ENCODE peak calls at places on chromosome 1, in five cellular contexts. O, Z, G, U and B are unnamed samples.

GRCh38 chr1:170198090-170198489 is 52.3 kb downstream of the NTMT2 start:
- DNase-seq in O (no peak), Z (no peak), G (no peak), U (no peak), B (no peak)

GRCh38 chr1:210738256-210738655 is 395.7 kb downstream of the KCNH1 start:
- DNase-seq in O (no peak), Z (no peak), G (no peak), U (no peak), B (no peak)

GRCh38 chr1:163035791-163036249 is 33.3 kb upstream of the RGS4 start:
- DNase-seq in O (peak; percentile 73), Z (peak; percentile 98), G (peak; percentile 96), U (no peak), B (peak; percentile 19)

GRCh38 chr1:168609133-168609715 is 32.8 kb downstream of the XCL1 start:
- DNase-seq in O (no peak), Z (no peak), G (peak; percentile 5), U (no peak), B (peak; percentile 70)

GRCh38 chr1:96360036-96360795 is 361.4 kb upstream of the PTBP2 start:
- DNase-seq in O (no peak), Z (peak; percentile 37), G (peak; percentile 64), U (no peak), B (peak; percentile 9)

GRCh38 chr1:36565576-36566501 is 83.1 kb upstream of the CSF3R start:
- DNase-seq in O (no peak), Z (no peak), G (no peak), U (no peak), B (no peak)

GRCh38 chr1:58649555-58649954 is 50.3 kb downstream of the MYSM1 start:
- DNase-seq in O (no peak), Z (no peak), G (no peak), U (no peak), B (no peak)

GRCh38 chr1:200258447-200259375 is 151.1 kb downstream of the ZNF281 start:
- DNase-seq in O (peak; percentile 49), Z (peak; percentile 9), G (peak; percentile 21), U (peak; percentile 52), B (peak; percentile 54)

GRCh38 chr1:222099746-222100145 is 357.9 kb upstream of the DUSP10 start:
- DNase-seq in O (no peak), Z (no peak), G (no peak), U (peak; percentile 3), B (no peak)

GRCh38 chr1:12461764-12462163 is 156.2 kb downstream of the DHRS3 start:
- DNase-seq in O (peak; percentile 44), Z (no peak), G (no peak), U (no peak), B (no peak)

GRCh38 chr1:3196577-3197245 is 127.7 kb downstream of the PRDM16 start:
- DNase-seq in O (no peak), Z (no peak), G (no peak), U (no peak), B (no peak)

GRCh38 chr1:155061381-155062150 is 2.0 kb upstream of the EFNA4 start:
- DNase-seq in O (peak; percentile 72), Z (peak; percentile 76), G (peak; percentile 78), U (peak; percentile 75), B (peak; percentile 91)

GRCh38 chr1:161001537-161001936 is 19.4 kb downstream of the F11R start:
- DNase-seq in O (no peak), Z (no peak), G (no peak), U (no peak), B (no peak)

GRCh38 chr1:223713546-223714420 is 1.4 kb downstream of the CAPN2 start:
- DNase-seq in O (peak; percentile 59), Z (peak; percentile 68), G (peak; percentile 26), U (no peak), B (peak; percentile 85)

GRCh38 chr1:21217812-21218596 is 41.3 kb upstream of the EIF4G3 start:
- DNase-seq in O (no peak), Z (no peak), G (peak; percentile 21), U (peak; percentile 16), B (peak; percentile 50)

GRCh38 chr1:214739621-214740238 is 136.7 kb downstream of the CENPF start:
- DNase-seq in O (no peak), Z (no peak), G (peak; percentile 38), U (no peak), B (no peak)

GRCh38 chr1:190373705-190374336 is 103.8 kb downstream of the BRINP3 start:
- DNase-seq in O (no peak), Z (peak; percentile 9), G (peak; percentile 38), U (peak; percentile 15), B (no peak)

GRCh38 chr1:219419860-219420259 is 193.0 kb downstream of the ZC3H11B start:
- DNase-seq in O (no peak), Z (no peak), G (no peak), U (no peak), B (no peak)

GRCh38 chr1:54543729-54544496 is 4.1 kb upstream of the ACOT11 start:
- DNase-seq in O (no peak), Z (peak; percentile 83), G (peak; percentile 84), U (no peak), B (peak; percentile 55)

GRCh38 chr1:210378721-210379120 is 50.0 kb downstream of the HHAT start:
- DNase-seq in O (no peak), Z (no peak), G (peak; percentile 39), U (no peak), B (no peak)

GRCh38 chr1:207029991-207030521 is 2.5 kb downstream of the C1orf116 start:
- DNase-seq in O (no peak), Z (peak; percentile 81), G (no peak), U (no peak), B (no peak)

GRCh38 chr1:2257245-2257627 is 29.1 kb downstream of the SKI start:
- DNase-seq in O (no peak), Z (peak; percentile 28), G (no peak), U (no peak), B (peak; percentile 56)

GRCh38 chr1:116820362-116820761 is 66.1 kb downstream of the CD2 start:
- DNase-seq in O (no peak), Z (peak; percentile 88), G (peak; percentile 80), U (no peak), B (peak; percentile 97)

GRCh38 chr1:230517786-230518185 is 91.7 kb upstream of the PGBD5 start:
- DNase-seq in O (no peak), Z (no peak), G (no peak), U (no peak), B (no peak)

GRCh38 chr1:65493792-65494191 is 73.3 kb downstream of the LEPR start:
- DNase-seq in O (no peak), Z (no peak), G (no peak), U (no peak), B (no peak)

GRCh38 chr1:100476736-100477135 is 61.2 kb upstream of the GPR88 start:
- DNase-seq in O (no peak), Z (no peak), G (no peak), U (no peak), B (no peak)

GRCh38 chr1:67559222-67559700 is 125.7 kb upstream of the GADD45A start:
- DNase-seq in O (no peak), Z (peak; percentile 71), G (peak; percentile 64), U (no peak), B (no peak)

GRCh38 chr1:190320952-190321351 is 156.7 kb downstream of the BRINP3 start:
- DNase-seq in O (no peak), Z (peak; percentile 3), G (peak; percentile 63), U (no peak), B (peak; percentile 0)

GRCh38 chr1:45356186-45356585 is 15.9 kb upstream of the MUTYH start:
- DNase-seq in O (peak; percentile 52), Z (peak; percentile 68), G (peak; percentile 55), U (peak; percentile 68), B (no peak)

DNA sequence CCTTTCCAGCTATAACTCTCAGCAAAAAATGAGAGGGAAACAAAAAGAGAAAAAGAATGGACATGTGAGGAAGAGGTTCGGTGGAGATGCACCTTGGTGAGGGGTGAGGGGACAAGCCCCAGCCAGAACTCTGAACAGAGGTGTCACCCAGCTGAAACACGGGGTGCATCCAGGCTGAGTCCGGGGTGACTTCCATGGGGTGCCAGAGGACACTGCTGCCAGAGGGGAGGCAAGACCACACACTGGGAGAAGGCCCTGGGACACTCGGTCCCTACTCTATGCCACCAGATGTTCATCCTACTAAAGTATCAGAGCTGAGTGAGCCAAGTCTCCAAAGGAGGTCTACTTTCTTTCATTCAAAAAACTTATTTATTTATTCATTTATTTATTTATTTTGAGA is 36.1 kb upstream of the PPP1R15B start:
- DNase-seq in O (no peak), Z (no peak), G (no peak), U (no peak), B (no peak)
- H3K36me3 ChIP-seq in O (peaks cover 56% of the 10 kb centered on the region), Z (no peaks in the 10 kb centered on the region), G (peaks cover 13% of the 10 kb centered on the region), U (peaks cover 4% of the 10 kb centered on the region), B (peaks cover 10% of the 10 kb centered on the region)

GRCh38 chr1:93681095-93681548 is 515 bp downstream of the BCAR3 start:
- DNase-seq in O (no peak), Z (no peak), G (peak; percentile 19), U (no peak), B (no peak)

GRCh38 chr1:93678966-93679480 is 2.6 kb downstream of the BCAR3 start:
- DNase-seq in O (no peak), Z (no peak), G (no peak), U (no peak), B (no peak)

GRCh38 chr1:93678491-93678890 is 3.1 kb downstream of the BCAR3 start:
- DNase-seq in O (no peak), Z (no peak), G (peak; percentile 77), U (no peak), B (no peak)

GRCh38 chr1:93680121-93681094 is 1.2 kb downstream of the BCAR3 start:
- DNase-seq in O (peak; percentile 86), Z (peak; percentile 84), G (peak; percentile 91), U (peak; percentile 72), B (peak; percentile 93)

DNA sequence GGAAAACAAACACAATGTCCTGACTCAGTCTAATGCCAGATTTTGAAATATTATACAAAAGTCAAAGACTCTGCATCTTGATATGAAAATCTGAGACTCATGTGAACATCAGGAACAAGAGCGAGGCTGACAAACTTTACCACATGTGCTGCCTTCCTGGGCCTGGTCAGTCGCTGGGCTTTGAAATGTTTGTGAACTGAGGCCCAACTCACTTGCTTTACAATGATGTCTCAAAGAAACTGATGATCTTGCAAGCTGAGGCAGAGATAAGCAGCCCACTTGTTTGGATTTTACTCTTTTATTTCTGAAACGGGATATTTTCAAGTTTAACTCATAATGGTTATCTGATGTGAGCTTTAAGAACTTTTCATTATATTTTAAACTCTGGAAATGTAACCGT is 2.1 kb downstream of the BCAR3 start:
- DNase-seq in O (no peak), Z (no peak), G (peak; percentile 52), U (no peak), B (no peak)
- H3K4me2 ChIP-seq in O (peak overlapping the region; percentile 88), Z (peak overlapping the region; percentile 95), G (peak overlapping the region; percentile 85), U (peak overlapping the region; percentile 98), B (peak overlapping the region; percentile 2)

GRCh38 chr1:246595146-246595545 is 28.9 kb downstream of the CNST start:
- DNase-seq in O (no peak), Z (peak; percentile 41), G (no peak), U (no peak), B (no peak)
- H3K36me3 ChIP-seq in O (no peaks in the 10 kb centered on the region), Z (no peaks in the 10 kb centered on the region), G (peaks cover 7% of the 10 kb centered on the region), U (peaks cover 19% of the 10 kb centered on the region), B (no peaks in the 10 kb centered on the region)

GRCh38 chr1:197845886-197846285 is 56.5 kb upstream of the C1orf53 start:
- DNase-seq in O (no peak), Z (no peak), G (no peak), U (no peak), B (no peak)

GRCh38 chr1:197838836-197839235 is 63.6 kb upstream of the DENND1B start:
- DNase-seq in O (peak; percentile 75), Z (peak; percentile 76), G (peak; percentile 90), U (no peak), B (no peak)

GRCh38 chr1:197841828-197842573 is 60.4 kb upstream of the C1orf53 start:
- DNase-seq in O (no peak), Z (no peak), G (peak; percentile 60), U (no peak), B (no peak)

GRCh38 chr1:197837911-197838310 is 62.6 kb upstream of the DENND1B start:
- DNase-seq in O (no peak), Z (peak; percentile 15), G (peak; percentile 17), U (peak; percentile 36), B (no peak)

GRCh38 chr1:197841158-197841557 is 61.3 kb upstream of the C1orf53 start:
- DNase-seq in O (no peak), Z (no peak), G (no peak), U (peak; percentile 12), B (no peak)
- H3K4me2 ChIP-seq in O (no peak overlapping the region), Z (no peak overlapping the region), G (no peak overlapping the region), U (peak overlapping the region; percentile 60), B (no peak overlapping the region)